ENCODE peak calls at places on chromosomes 6 and 20, in seven cellular contexts. Y is colonic mucosa; E is transverse colon; J is effector memory CD4-positive, alpha-beta T cell; U is neural progenitor cell; Z is CD8-positive, alpha-beta memory T cell; N is K562. G is an unnamed sample.

GRCh38 chr6:135358907-135359459 is 138.6 kb downstream of the AHI1 start:
- DNase-seq in Z (no peak), E (no peak), U (no peak), J (no peak), N (no peak), Y (no peak), G (no peak)

GRCh38 chr6:119133400-119133799 is 54.9 kb upstream of the FAM184A start:
- DNase-seq in J (no peak), Y (no peak), N (no peak), E (no peak), Z (no peak), U (no peak), G (no peak)

GRCh38 chr20:24382775-24383174 is 86.7 kb upstream of the SYNDIG1 start:
- DNase-seq in N (no peak), Y (no peak), J (no peak), E (peak; percentile 11), U (no peak), Z (no peak), G (no peak)

GRCh38 chr20:20520776-20521175 is 152.9 kb downstream of the INSM1 start:
- DNase-seq in N (no peak), J (no peak), U (no peak), Y (no peak), E (no peak), Z (no peak), G (no peak)

GRCh38 chr6:152094992-152095592 is 287.6 kb downstream of the ESR1 start:
- DNase-seq in N (peak; percentile 44), J (no peak), Z (no peak), U (no peak), E (peak; percentile 53), Y (peak; percentile 68), G (no peak)

GRCh38 chr6:155050311-155050710 is 55.2 kb downstream of the TIAM2 start:
- DNase-seq in U (no peak), E (no peak), N (no peak), Z (no peak), Y (no peak), J (no peak), G (no peak)

GRCh38 chr6:107571354-107571753 is 81.4 kb downstream of the SOBP start:
- DNase-seq in Z (no peak), Y (no peak), J (no peak), U (no peak), E (no peak), N (no peak), G (no peak)

GRCh38 chr6:159953091-159953581 is 15.7 kb upstream of the IGF2R start:
- DNase-seq in Z (no peak), Y (peak; percentile 37), N (no peak), J (no peak), U (no peak), E (no peak), G (no peak)

GRCh38 chr6:144673807-144674206 is 388.7 kb downstream of the UTRN start:
- DNase-seq in Y (no peak), N (no peak), U (no peak), Z (no peak), J (no peak), E (no peak), G (no peak)

DNA sequence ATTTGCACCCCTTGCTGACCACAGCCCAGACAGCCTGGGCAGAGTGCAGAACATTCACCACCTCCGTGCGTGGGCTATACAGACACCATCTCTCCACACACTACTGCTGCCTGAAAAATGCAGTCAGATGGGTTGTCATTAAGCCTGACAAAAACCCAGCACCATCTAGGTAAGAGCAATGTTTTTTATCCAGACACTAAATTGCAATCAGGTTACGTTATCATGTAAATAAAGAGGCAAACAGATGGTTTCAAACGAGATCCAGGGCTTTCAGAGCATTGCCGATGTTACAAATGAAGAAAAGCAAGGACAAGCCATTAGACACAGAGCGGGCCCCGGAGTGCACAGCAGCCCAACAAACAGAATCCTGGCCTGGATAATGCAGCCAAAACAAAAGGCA is 269.6 kb downstream of the PKHD1 start:
- DNase-seq in Z (no peak), Y (no peak), N (no peak), J (no peak), E (no peak), U (no peak), G (no peak)
- H3K4me3 ChIP-seq in Z (no peak overlapping the region), Y (no peak overlapping the region), N (no peak overlapping the region), J (no peak overlapping the region), E (no peak overlapping the region), U (no peak overlapping the region), G (no peak overlapping the region)

GRCh38 chr6:1825926-1826325 is 216.2 kb downstream of the FOXC1 start:
- DNase-seq in Y (no peak), N (no peak), J (no peak), Z (no peak), E (no peak), U (no peak), G (no peak)
- H3K36me3 ChIP-seq in Y (no peaks in the 10 kb centered on the region), N (no peaks in the 10 kb centered on the region), J (no peaks in the 10 kb centered on the region), Z (no peaks in the 10 kb centered on the region), E (no peaks in the 10 kb centered on the region), U (no peaks in the 10 kb centered on the region), G (no peaks in the 10 kb centered on the region)

GRCh38 chr6:110190726-110191125 is 10.5 kb downstream of the CDC40 start:
- DNase-seq in N (no peak), E (no peak), J (no peak), Z (no peak), Y (no peak), U (no peak), G (no peak)
- H3K4me1 ChIP-seq in N (no peaks in the 10 kb centered on the region), E (no peaks in the 10 kb centered on the region), J (no peaks in the 10 kb centered on the region), Z (peaks cover 24% of the 10 kb centered on the region), Y (no peaks in the 10 kb centered on the region), U (peaks cover 5% of the 10 kb centered on the region), G (no peaks in the 10 kb centered on the region)

DNA sequence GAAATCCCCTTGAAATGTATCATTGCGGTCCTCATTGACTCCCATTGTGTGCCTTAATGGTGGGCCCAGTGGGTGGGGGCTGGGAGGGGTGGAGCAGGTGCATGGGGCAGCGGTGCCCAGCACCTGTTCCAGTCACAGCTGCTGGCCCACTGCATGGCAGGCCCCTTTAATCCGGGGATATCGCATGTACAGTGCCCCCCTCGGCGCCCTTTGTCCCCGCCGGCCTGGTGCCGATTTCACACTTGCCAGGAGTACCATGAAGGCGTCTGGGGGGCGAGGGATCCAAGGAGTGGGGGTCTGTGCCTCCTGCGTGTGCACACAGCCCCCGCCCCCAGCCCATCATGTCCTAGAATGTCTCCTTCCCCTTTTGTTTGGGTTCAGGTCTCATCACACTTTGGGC is 2.8 kb downstream of the SNAI1 start:
- DNase-seq in U (no peak), Y (no peak), N (peak; percentile 17), J (no peak), Z (no peak), E (no peak), G (no peak)
- H3K4me3 ChIP-seq in U (no peak overlapping the region), Y (no peak overlapping the region), N (peak overlapping the region; percentile 92), J (no peak overlapping the region), Z (no peak overlapping the region), E (no peak overlapping the region), G (no peak overlapping the region)

GRCh38 chr6:145731432-145731831 is 3.9 kb downstream of the EPM2A start:
- DNase-seq in E (no peak), Z (no peak), U (no peak), J (no peak), Y (no peak), N (no peak), G (no peak)
- H3K36me3 ChIP-seq in E (no peaks in the 10 kb centered on the region), Z (no peaks in the 10 kb centered on the region), U (no peaks in the 10 kb centered on the region), J (no peaks in the 10 kb centered on the region), Y (no peaks in the 10 kb centered on the region), N (no peaks in the 10 kb centered on the region), G (no peaks in the 10 kb centered on the region)

G was measured in HAP-1.